ENCODE peak calls at places on chromosome 20, in six cellular contexts. D is prostate gland; Z is astrocyte of the spinal cord; S is GM12864; Y is CD8-positive, alpha-beta T cell; V is adrenal gland. O is an unnamed sample.

GRCh38 chr20:7161690-7162089 is 394.2 kb downstream of the BMP2 start:
- DNase-seq in S (no peak), Z (peak), Y (no peak), V (no peak), D (no peak), O (no peak)

GRCh38 chr20:60046011-60046413 is 87.8 kb downstream of the CDH26 start:
- DNase-seq in V (no peak), Z (peak), S (no peak), Y (no peak), D (no peak), O (no peak)

GRCh38 chr20:49909499-49910339 is 5.6 kb downstream of the SPATA2 start:
- DNase-seq in Z (no peak), V (peak), S (no peak), Y (no peak), D (peak), O (no peak)

GRCh38 chr20:58886546-58886945 is 34.0 kb downstream of the GNAS start:
- DNase-seq in V (no peak), Z (no peak), Y (no peak), S (no peak), D (no peak), O (peak)

GRCh38 chr20:49570828-49571552 is 3.1 kb upstream of the PTGIS start:
- DNase-seq in D (no peak), Y (no peak), S (no peak), V (no peak), Z (no peak), O (no peak)

GRCh38 chr20:54212226-54212625 is 4.3 kb downstream of the PFDN4 start:
- DNase-seq in V (no peak), D (no peak), S (no peak), Z (peak), Y (no peak), O (no peak)

GRCh38 chr20:35174458-35175216 is 2.8 kb downstream of the PROCR start:
- DNase-seq in Y (no peak), Z (no peak), V (peak), S (no peak), D (no peak), O (no peak)

GRCh38 chr20:38834868-38835267 is 29.4 kb downstream of the PPP1R16B start:
- DNase-seq in S (no peak), Y (no peak), V (no peak), D (no peak), Z (no peak), O (no peak)

GRCh38 chr20:51560042-51560441 is 17.5 kb upstream of the NFATC2 start:
- DNase-seq in D (no peak), Y (no peak), S (no peak), V (no peak), Z (no peak), O (no peak)

GRCh38 chr20:6976535-6976934 is 209.0 kb downstream of the BMP2 start:
- DNase-seq in D (no peak), Y (no peak), S (no peak), Z (no peak), V (no peak), O (no peak)

GRCh38 chr20:48456361-48457184 is 371.2 kb downstream of the PREX1 start:
- DNase-seq in Y (no peak), Z (no peak), S (no peak), V (no peak), D (no peak), O (peak)

GRCh38 chr20:478949-479429 is 16.7 kb upstream of the TBC1D20 start:
- DNase-seq in Z (peak), Y (no peak), D (peak), V (no peak), S (peak), O (peak)

GRCh38 chr20:64129146-64129782 is 21.9 kb upstream of the NPBWR2 start:
- DNase-seq in D (no peak), V (peak), Y (no peak), Z (no peak), S (no peak), O (no peak)

GRCh38 chr20:36478137-36478905 is 63.0 kb upstream of the MYL9 start:
- DNase-seq in D (no peak), S (no peak), Z (no peak), V (no peak), Y (no peak), O (no peak)
- TF ChIP-seq CTCF in D (no peak), S (no peak), Z (peak), V (no peak), Y (no peak), O (no peak)

GRCh38 chr20:62405981-62406513 is 1.0 kb downstream of the CABLES2 start:
- DNase-seq in Z (no peak), D (no peak), S (no peak), Y (no peak), V (no peak), O (no peak)
- H3K4me3 ChIP-seq in Z (peak), D (no peak), S (peak), Y (peak), V (no peak), O (peak)

GRCh38 chr20:24820345-24820744 is 128.7 kb upstream of the CST7 start:
- DNase-seq in Y (no peak), V (no peak), Z (no peak), S (no peak), D (no peak), O (no peak)
- TF ChIP-seq CTCF in Y (no peak), V (no peak), Z (no peak), S (no peak), D (no peak), O (no peak)

DNA sequence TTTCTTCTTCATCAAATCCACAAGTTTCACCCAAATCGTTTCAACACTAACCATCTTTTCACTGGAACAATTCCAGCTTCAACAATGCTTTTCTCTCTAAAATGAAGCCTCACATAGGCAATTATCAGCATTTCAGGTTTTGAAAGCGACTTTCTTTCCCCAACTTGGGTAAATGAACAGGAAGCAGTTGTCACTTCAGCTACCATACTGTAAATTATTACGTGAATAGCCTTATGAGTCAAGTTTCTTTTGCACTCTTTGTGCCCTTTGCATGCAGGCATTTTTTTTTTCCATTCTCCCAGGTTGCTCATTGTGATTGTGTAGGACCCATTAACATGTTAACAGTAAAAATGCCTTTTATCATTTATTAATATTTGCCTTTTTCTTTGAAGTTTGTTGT is 121.7 kb upstream of the BTBD3 start:
- DNase-seq in S (no peak), D (no peak), Z (peak), Y (no peak), V (no peak), O (no peak)
- H3K4me3 ChIP-seq in S (no peak), D (no peak), Z (no peak), Y (no peak), V (no peak), O (no peak)

DNA sequence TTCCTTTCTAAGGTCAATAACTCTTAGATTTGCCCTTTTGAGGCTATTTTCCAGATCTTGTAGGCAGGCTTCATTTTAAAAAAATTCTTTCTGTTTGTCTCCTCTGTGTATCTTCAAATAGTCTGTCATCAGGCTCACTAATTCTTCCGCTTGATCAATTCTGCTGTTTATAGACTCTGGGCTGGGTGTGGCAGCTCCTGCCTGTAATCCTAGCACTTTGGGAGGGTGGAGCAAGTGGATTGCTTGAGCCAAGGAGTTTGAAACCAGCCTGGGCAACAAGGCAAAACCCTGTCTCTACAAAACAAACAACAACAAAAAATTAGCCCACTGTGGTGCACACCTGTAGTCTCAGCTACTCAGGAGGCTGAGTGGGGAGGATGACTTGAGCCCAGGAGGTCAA is 40.0 kb upstream of the SCP2D1 start:
- DNase-seq in D (no peak), Y (no peak), Z (no peak), V (no peak), S (no peak), O (no peak)
- TF ChIP-seq CTCF in D (no peak), Y (no peak), Z (no peak), V (no peak), S (no peak), O (no peak)

GRCh38 chr20:63005862-63006564 is 751 bp downstream of the BHLHE23 start:
- DNase-seq in Y (no peak), Z (no peak), S (no peak), D (no peak), V (no peak), O (no peak)
- H3K4me3 ChIP-seq in Y (no peak), Z (no peak), S (no peak), D (no peak), V (no peak), O (no peak)

DNA sequence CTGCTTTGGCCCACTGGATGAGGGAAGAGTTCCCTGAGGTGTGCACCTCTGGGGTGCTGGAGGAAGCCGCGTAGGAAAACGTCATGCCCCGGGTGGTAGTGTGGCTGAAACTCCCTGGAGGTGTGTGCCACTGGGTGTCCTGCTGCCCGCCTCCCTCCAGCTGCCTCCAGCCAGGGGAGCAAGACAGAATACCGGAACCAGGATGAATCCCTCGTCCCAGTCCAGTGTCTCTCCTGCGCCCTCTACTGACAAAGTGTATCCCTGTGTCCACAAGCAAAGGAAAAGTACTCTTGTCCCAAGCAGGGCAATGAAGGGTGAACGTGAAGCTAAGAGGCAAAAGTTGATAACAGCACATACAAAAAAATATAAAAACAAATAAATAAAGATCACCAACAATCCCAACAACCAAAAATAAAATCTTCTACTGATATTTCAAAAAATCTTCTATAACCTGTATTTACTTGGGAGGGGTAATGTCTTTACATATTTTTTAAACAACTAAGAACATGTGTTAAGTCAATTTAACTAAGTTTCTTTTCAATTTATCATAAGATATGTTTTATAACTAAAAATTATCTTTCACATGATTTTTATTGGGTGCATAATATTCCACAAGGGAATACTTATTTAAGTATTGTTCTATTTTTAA is 437.6 kb downstream of the MAFB start:
- DNase-seq in D (no peak), Y (no peak), S (no peak), V (peak), Z (no peak), O (peak)
- TF ChIP-seq CTCF in D (peak), Y (no peak), S (peak), V (peak), Z (peak), O (peak)

DNA sequence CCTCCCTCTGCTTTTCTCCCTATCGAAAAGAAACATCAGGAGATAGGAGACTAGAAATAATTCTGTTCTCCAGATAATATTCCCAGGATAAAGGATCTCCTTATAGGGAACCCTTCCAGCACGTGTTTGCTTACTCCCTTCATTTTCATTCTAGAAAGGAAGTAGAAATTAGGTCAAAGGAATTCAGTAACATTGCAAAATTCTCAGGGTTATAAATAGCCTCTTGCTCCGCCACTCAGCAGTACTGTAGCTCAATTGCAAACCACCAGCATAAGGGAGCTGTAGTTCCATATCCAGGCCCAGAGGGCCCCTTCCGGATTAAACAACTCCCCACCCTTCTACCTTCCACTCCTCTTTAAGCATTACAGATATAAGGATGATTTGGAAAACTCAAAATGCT is 6.2 kb downstream of the ELMO2 start:
- DNase-seq in S (no peak), V (peak), Y (no peak), D (no peak), Z (peak), O (no peak)
- H3K4me3 ChIP-seq in S (no peak), V (no peak), Y (peak), D (no peak), Z (no peak), O (no peak)

GRCh38 chr20:33889312-33889711 is 78.2 kb downstream of the CHMP4B start:
- DNase-seq in D (no peak), Z (no peak), Y (no peak), V (no peak), S (no peak), O (no peak)

GRCh38 chr20:33896509-33896908 is 85.4 kb downstream of the CHMP4B start:
- DNase-seq in V (peak), S (no peak), D (no peak), Z (peak), Y (no peak), O (no peak)

GRCh38 chr20:33890557-33890956 is 79.4 kb downstream of the CHMP4B start:
- DNase-seq in Z (no peak), S (no peak), D (no peak), V (no peak), Y (no peak), O (no peak)

GRCh38 chr20:33894798-33895197 is 83.7 kb downstream of the CHMP4B start:
- DNase-seq in D (no peak), V (no peak), Z (no peak), S (no peak), Y (no peak), O (no peak)

GRCh38 chr20:33893314-33893713 is 82.2 kb downstream of the CHMP4B start:
- DNase-seq in S (no peak), V (no peak), D (no peak), Y (no peak), Z (peak), O (no peak)
- TF ChIP-seq CTCF in S (no peak), V (no peak), D (no peak), Y (no peak), Z (no peak), O (no peak)